ENCODE peak calls at places on chromosomes 3 and 15, in six cellular contexts. C is K562, R is H1, H is SK-N-SH, B is GM12878, A is HepG2. S is an unnamed sample.

GRCh38 chr15:101029971-101030661 is 111.0 kb downstream of the LRRK1 start:
- DNase-seq in C (no peak), R (no peak), H (no peak), B (no peak), A (no peak), S (no peak)

GRCh38 chr15:64686130-64686735 is 89.2 kb downstream of the RBPMS2 start:
- DNase-seq in C (peak; percentile 49), R (no peak), H (peak; percentile 65), B (no peak), A (peak; percentile 45), S (no peak)

GRCh38 chr15:27820722-27821121 is 278.4 kb downstream of the OCA2 start:
- DNase-seq in C (no peak), R (no peak), H (no peak), B (no peak), A (no peak), S (no peak)

GRCh38 chr3:24192004-24192403 is 246.9 kb downstream of the NR1D2 start:
- DNase-seq in C (no peak), R (no peak), H (peak; percentile 24), B (no peak), A (no peak), S (no peak)

GRCh38 chr15:49900036-49900435 is 219.0 kb downstream of the ATP8B4 start:
- DNase-seq in C (no peak), R (no peak), H (no peak), B (no peak), A (no peak), S (no peak)

GRCh38 chr15:39860200-39860599 is 59.9 kb downstream of the GPR176 start:
- DNase-seq in C (no peak), R (no peak), H (no peak), B (no peak), A (no peak), S (no peak)

GRCh38 chr3:160224811-160225180 is 426 bp upstream of the C3orf80 start:
- DNase-seq in C (no peak), R (peak; percentile 55), H (no peak), B (no peak), A (no peak), S (no peak)

GRCh38 chr15:60444289-60444912 is 34.5 kb downstream of the ICE2 start:
- DNase-seq in C (no peak), R (no peak), H (peak; percentile 10), B (no peak), A (peak; percentile 28), S (no peak)

GRCh38 chr3:58068126-58068809 is 60.0 kb downstream of the FLNB start:
- DNase-seq in C (peak; percentile 27), R (no peak), H (no peak), B (no peak), A (peak; percentile 57), S (no peak)

GRCh38 chr3:99720985-99721632 is 82.7 kb downstream of the COL8A1 start:
- DNase-seq in C (no peak), R (no peak), H (no peak), B (no peak), A (no peak), S (no peak)

GRCh38 chr3:37590328-37591079 is 271.2 kb upstream of the CTDSPL start:
- DNase-seq in C (peak; percentile 28), R (no peak), H (no peak), B (no peak), A (no peak), S (no peak)

GRCh38 chr3:128050597-128050996 is 1.6 kb upstream of the SEC61A1 start:
- DNase-seq in C (no peak), R (no peak), H (no peak), B (no peak), A (no peak), S (no peak)

GRCh38 chr15:44598892-44599291 is 61.9 kb downstream of the EIF3J start:
- DNase-seq in C (peak; percentile 19), R (no peak), H (no peak), B (no peak), A (no peak), S (no peak)

GRCh38 chr3:86073799-86074198 is 917.1 kb downstream of the VGLL3 start:
- DNase-seq in C (no peak), R (no peak), H (no peak), B (no peak), A (no peak), S (no peak)

GRCh38 chr3:56467801-56468183 is 475 bp downstream of the ERC2 start:
- DNase-seq in C (no peak), R (peak; percentile 66), H (peak; percentile 69), B (no peak), A (no peak), S (no peak)

GRCh38 chr3:59608356-59608755 is 558.5 kb upstream of the CFAP20DC start:
- DNase-seq in C (no peak), R (no peak), H (no peak), B (no peak), A (no peak), S (no peak)

GRCh38 chr3:133573054-133573628 is 345 bp upstream of the CDV3 start:
- DNase-seq in C (peak; percentile 92), R (peak; percentile 99), H (peak; percentile 90), B (peak; percentile 99), A (peak; percentile 99), S (peak; percentile 99)

GRCh38 chr3:145842302-145842897 is 318.6 kb downstream of the PLOD2 start:
- DNase-seq in C (no peak), R (no peak), H (no peak), B (no peak), A (no peak), S (no peak)

DNA sequence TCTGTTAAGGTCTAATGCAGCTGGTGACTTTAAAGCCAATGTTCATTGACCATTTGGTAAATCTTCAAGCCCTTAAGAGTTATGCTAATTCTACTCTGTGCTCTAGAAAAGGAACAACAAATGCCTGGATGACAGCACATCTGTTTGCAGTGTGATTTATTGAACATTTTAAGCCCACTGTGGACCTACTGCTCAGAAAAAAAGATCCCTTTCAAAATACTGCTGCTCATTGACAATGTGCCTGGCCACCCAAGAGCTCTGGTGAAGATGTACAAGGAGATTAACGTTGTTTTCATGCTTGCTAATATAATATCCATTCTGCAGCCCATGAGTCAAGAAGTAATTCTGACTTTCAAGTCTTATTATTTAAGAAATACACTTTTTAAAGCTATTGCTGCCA is 110.8 kb downstream of the TBC1D5 start:
- DNase-seq in C (no peak), R (no peak), H (no peak), B (no peak), A (no peak), S (no peak)
- TF ChIP-seq GABPA in C (no peak), R (no peak), H (no peak), B (no peak), A (no peak), S (no peak)

GRCh38 chr3:138477801-138478200 is 43.4 kb downstream of the ESYT3 start:
- DNase-seq in C (no peak), R (no peak), H (no peak), B (no peak), A (no peak), S (no peak)
- TF ChIP-seq GABPA in C (no peak), R (no peak), H (no peak), B (no peak), A (no peak), S (no peak)

DNA sequence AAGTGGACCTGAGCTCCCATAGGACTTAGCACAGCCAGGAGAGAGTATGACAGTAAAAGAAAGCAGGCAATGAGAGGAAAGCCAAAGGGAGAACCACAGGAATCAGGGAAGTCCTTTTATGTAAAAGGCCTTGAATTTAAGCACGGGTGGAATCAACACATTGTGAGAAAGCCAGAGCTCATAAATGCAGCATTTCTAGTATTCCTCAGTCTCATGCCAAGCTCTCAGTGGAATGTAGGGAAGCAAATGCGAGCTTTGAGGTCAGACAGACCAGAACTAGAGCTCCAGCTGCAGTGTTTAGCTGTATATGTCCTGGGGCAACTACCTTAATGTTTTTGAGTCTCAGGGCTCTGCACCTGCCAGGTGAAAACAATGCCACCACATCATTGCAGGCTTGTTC is 132.1 kb upstream of the TRIM42 start:
- DNase-seq in C (no peak), R (no peak), H (no peak), B (no peak), A (no peak), S (no peak)
- TF ChIP-seq GABPA in C (no peak), R (no peak), H (no peak), B (no peak), A (no peak), S (no peak)

DNA sequence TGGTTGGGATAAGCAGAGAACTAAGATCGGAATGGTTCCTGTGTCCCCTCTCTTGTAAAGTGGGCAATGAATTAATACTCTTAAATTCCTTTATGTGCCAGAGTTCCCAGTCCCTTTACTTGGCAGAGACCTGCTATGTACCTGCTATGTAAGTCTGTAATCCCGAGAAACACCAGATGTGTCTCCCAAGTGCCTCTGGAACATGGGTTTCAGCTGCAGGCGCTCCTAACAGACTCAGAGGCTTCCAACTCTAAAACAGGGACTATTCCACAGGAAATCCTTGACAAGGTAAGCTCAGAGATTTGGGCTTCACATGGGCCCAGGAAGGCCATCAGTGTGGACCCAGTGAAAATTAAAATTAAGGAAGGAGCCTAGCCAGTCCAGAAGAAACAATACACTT is 117.7 kb upstream of the PLCL2 start:
- DNase-seq in C (no peak), R (no peak), H (no peak), B (no peak), A (no peak), S (no peak)
- TF ChIP-seq GABPA in C (no peak), R (no peak), H (no peak), B (no peak), A (no peak), S (no peak)

GRCh38 chr3:191234216-191234615 is 35.2 kb downstream of the OSTN start:
- DNase-seq in C (no peak), R (no peak), H (no peak), B (no peak), A (no peak), S (no peak)
- TF ChIP-seq GABPA in C (no peak), R (no peak), H (no peak), B (no peak), A (no peak), S (no peak)